ENCODE peak calls at places on chromosomes 3 and 15, in eight cellular contexts. One of them, this sample, is unnamed.
A peak's percentile ranks its signal among the peaks of the same experiment; 100 is the strongest.

GRCh38 chr3:186882125-186882524 is 39.6 kb downstream of the ADIPOQ start:
- DNase-seq in prostate gland: no peak
- DNase-seq in GM06990: no peak
- DNase-seq in GM12865: no peak
- DNase-seq in epithelial cell of esophagus: no peak
- DNase-seq in fibroblast of villous mesenchyme: no peak
- DNase-seq in uterus: no peak
- DNase-seq in kidney epithelial cell: no peak
- DNase-seq in this sample: no peak

GRCh38 chr15:68303134-68303533 is 25.6 kb downstream of the FEM1B start:
- DNase-seq in prostate gland: no peak
- DNase-seq in GM06990: no peak
- DNase-seq in GM12865: no peak
- DNase-seq in epithelial cell of esophagus: no peak
- DNase-seq in fibroblast of villous mesenchyme: no peak
- DNase-seq in uterus: no peak
- DNase-seq in kidney epithelial cell: no peak
- DNase-seq in this sample: no peak

GRCh38 chr3:139388961-139389551 is 391 bp downstream of the COPB2 start:
- DNase-seq in prostate gland: no peak
- DNase-seq in GM06990: no peak
- DNase-seq in GM12865: peak; percentile 12
- DNase-seq in epithelial cell of esophagus: no peak
- DNase-seq in fibroblast of villous mesenchyme: peak; percentile 16
- DNase-seq in uterus: no peak
- DNase-seq in kidney epithelial cell: no peak
- DNase-seq in this sample: peak; percentile 70

GRCh38 chr3:146223401-146224373 is 27.2 kb downstream of the PLSCR4 start:
- DNase-seq in prostate gland: no peak
- DNase-seq in GM06990: no peak
- DNase-seq in GM12865: no peak
- DNase-seq in epithelial cell of esophagus: no peak
- DNase-seq in fibroblast of villous mesenchyme: no peak
- DNase-seq in uterus: no peak
- DNase-seq in kidney epithelial cell: no peak
- DNase-seq in this sample: no peak

GRCh38 chr3:165895919-165896318 is 58.7 kb upstream of the BCHE start:
- DNase-seq in prostate gland: no peak
- DNase-seq in GM06990: no peak
- DNase-seq in GM12865: peak; percentile 24
- DNase-seq in epithelial cell of esophagus: peak; percentile 34
- DNase-seq in fibroblast of villous mesenchyme: no peak
- DNase-seq in uterus: no peak
- DNase-seq in kidney epithelial cell: no peak
- DNase-seq in this sample: no peak

GRCh38 chr3:176147251-176147650 is 1050.0 kb downstream of the TBL1XR1 start:
- DNase-seq in prostate gland: no peak
- DNase-seq in GM06990: no peak
- DNase-seq in GM12865: no peak
- DNase-seq in epithelial cell of esophagus: no peak
- DNase-seq in fibroblast of villous mesenchyme: no peak
- DNase-seq in uterus: no peak
- DNase-seq in kidney epithelial cell: no peak
- DNase-seq in this sample: no peak

GRCh38 chr3:150871192-150871591 is 34.0 kb downstream of the MINDY4B start:
- DNase-seq in prostate gland: no peak
- DNase-seq in GM06990: no peak
- DNase-seq in GM12865: no peak
- DNase-seq in epithelial cell of esophagus: peak; percentile 98
- DNase-seq in fibroblast of villous mesenchyme: no peak
- DNase-seq in uterus: no peak
- DNase-seq in kidney epithelial cell: peak; percentile 19
- DNase-seq in this sample: no peak

GRCh38 chr15:62071711-62072308 is 5.0 kb downstream of the C2CD4A start:
- DNase-seq in prostate gland: no peak
- DNase-seq in GM06990: no peak
- DNase-seq in GM12865: peak; percentile 45
- DNase-seq in epithelial cell of esophagus: peak; percentile 56
- DNase-seq in fibroblast of villous mesenchyme: peak; percentile 62
- DNase-seq in uterus: no peak
- DNase-seq in kidney epithelial cell: no peak
- DNase-seq in this sample: no peak

GRCh38 chr3:14991818-14992612 is 44.6 kb downstream of the NR2C2 start:
- DNase-seq in prostate gland: no peak
- DNase-seq in GM06990: no peak
- DNase-seq in GM12865: no peak
- DNase-seq in epithelial cell of esophagus: peak; percentile 53
- DNase-seq in fibroblast of villous mesenchyme: no peak
- DNase-seq in uterus: no peak
- DNase-seq in kidney epithelial cell: no peak
- DNase-seq in this sample: no peak

GRCh38 chr15:72338617-72339321 is 18.8 kb upstream of the CELF6 start:
- DNase-seq in prostate gland: no peak
- DNase-seq in GM06990: no peak
- DNase-seq in GM12865: no peak
- DNase-seq in epithelial cell of esophagus: no peak
- DNase-seq in fibroblast of villous mesenchyme: peak; percentile 97
- DNase-seq in uterus: peak; percentile 34
- DNase-seq in kidney epithelial cell: no peak
- DNase-seq in this sample: no peak

GRCh38 chr15:39181901-39182300 is 399.0 kb upstream of the THBS1 start:
- DNase-seq in prostate gland: no peak
- DNase-seq in GM06990: no peak
- DNase-seq in GM12865: no peak
- DNase-seq in epithelial cell of esophagus: no peak
- DNase-seq in fibroblast of villous mesenchyme: peak; percentile 42
- DNase-seq in uterus: no peak
- DNase-seq in kidney epithelial cell: no peak
- DNase-seq in this sample: no peak

GRCh38 chr3:188199386-188199785 is 45.4 kb downstream of the LPP start:
- DNase-seq in prostate gland: no peak
- DNase-seq in GM06990: no peak
- DNase-seq in GM12865: no peak
- DNase-seq in epithelial cell of esophagus: no peak
- DNase-seq in fibroblast of villous mesenchyme: no peak
- DNase-seq in uterus: no peak
- DNase-seq in kidney epithelial cell: no peak
- DNase-seq in this sample: no peak

GRCh38 chr3:188205992-188206416 is 52.0 kb downstream of the LPP start:
- DNase-seq in prostate gland: no peak
- DNase-seq in GM06990: no peak
- DNase-seq in GM12865: peak; percentile 7
- DNase-seq in epithelial cell of esophagus: no peak
- DNase-seq in fibroblast of villous mesenchyme: no peak
- DNase-seq in uterus: no peak
- DNase-seq in kidney epithelial cell: no peak
- DNase-seq in this sample: no peak

GRCh38 chr3:188198760-188199327 is 44.9 kb downstream of the LPP start:
- DNase-seq in prostate gland: no peak
- DNase-seq in GM06990: no peak
- DNase-seq in GM12865: no peak
- DNase-seq in epithelial cell of esophagus: no peak
- DNase-seq in fibroblast of villous mesenchyme: peak; percentile 69
- DNase-seq in uterus: peak; percentile 28
- DNase-seq in kidney epithelial cell: no peak
- DNase-seq in this sample: no peak

GRCh38 chr3:188204516-188204915 is 50.6 kb downstream of the LPP start:
- DNase-seq in prostate gland: no peak
- DNase-seq in GM06990: no peak
- DNase-seq in GM12865: no peak
- DNase-seq in epithelial cell of esophagus: no peak
- DNase-seq in fibroblast of villous mesenchyme: no peak
- DNase-seq in uterus: no peak
- DNase-seq in kidney epithelial cell: no peak
- DNase-seq in this sample: no peak

GRCh38 chr3:188202358-188203138 is 48.6 kb downstream of the LPP start:
- DNase-seq in prostate gland: no peak
- DNase-seq in GM06990: no peak
- DNase-seq in GM12865: no peak
- DNase-seq in epithelial cell of esophagus: no peak
- DNase-seq in fibroblast of villous mesenchyme: no peak
- DNase-seq in uterus: no peak
- DNase-seq in kidney epithelial cell: no peak
- DNase-seq in this sample: no peak
- TF ChIP-seq CTCF in prostate gland: no peak
- TF ChIP-seq CTCF in GM06990: no peak
- TF ChIP-seq CTCF in GM12865: no peak
- TF ChIP-seq CTCF in epithelial cell of esophagus: no peak
- TF ChIP-seq CTCF in fibroblast of villous mesenchyme: no peak
- TF ChIP-seq CTCF in uterus: no peak
- TF ChIP-seq CTCF in kidney epithelial cell: no peak
- TF ChIP-seq CTCF in this sample: peak; percentile 58

DNA sequence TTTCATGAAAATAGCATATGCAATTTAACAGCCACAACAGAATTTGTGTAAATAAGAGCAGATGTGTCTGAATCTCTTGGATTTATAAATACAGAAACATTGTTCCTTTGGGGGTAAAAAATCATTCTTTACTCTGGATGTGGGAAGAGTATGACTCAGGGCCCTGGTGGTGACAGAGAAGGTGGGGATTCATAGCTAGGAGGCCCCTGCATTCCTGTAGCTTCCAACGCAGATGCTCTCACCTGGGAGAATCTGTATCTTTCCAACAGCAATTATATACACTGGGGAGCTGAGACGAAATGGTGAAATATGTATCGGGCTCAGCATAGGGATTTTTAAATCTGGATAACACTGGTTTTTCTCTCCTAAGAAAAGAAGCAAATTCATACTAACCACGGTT is 167.7 kb upstream of the CADPS start:
- DNase-seq in prostate gland: no peak
- DNase-seq in GM06990: no peak
- DNase-seq in GM12865: no peak
- DNase-seq in epithelial cell of esophagus: no peak
- DNase-seq in fibroblast of villous mesenchyme: no peak
- DNase-seq in uterus: no peak
- DNase-seq in kidney epithelial cell: no peak
- DNase-seq in this sample: no peak
- TF ChIP-seq CTCF in prostate gland: no peak
- TF ChIP-seq CTCF in GM06990: no peak
- TF ChIP-seq CTCF in GM12865: no peak
- TF ChIP-seq CTCF in epithelial cell of esophagus: no peak
- TF ChIP-seq CTCF in fibroblast of villous mesenchyme: no peak
- TF ChIP-seq CTCF in uterus: no peak
- TF ChIP-seq CTCF in kidney epithelial cell: no peak
- TF ChIP-seq CTCF in this sample: no peak

GRCh38 chr3:107512108-107512507 is 10.7 kb upstream of the BBX start:
- DNase-seq in prostate gland: no peak
- DNase-seq in GM06990: no peak
- DNase-seq in GM12865: no peak
- DNase-seq in epithelial cell of esophagus: peak; percentile 17
- DNase-seq in fibroblast of villous mesenchyme: peak; percentile 28
- DNase-seq in uterus: no peak
- DNase-seq in kidney epithelial cell: no peak
- DNase-seq in this sample: no peak
- TF ChIP-seq CTCF in prostate gland: no peak
- TF ChIP-seq CTCF in GM06990: no peak
- TF ChIP-seq CTCF in GM12865: no peak
- TF ChIP-seq CTCF in epithelial cell of esophagus: no peak
- TF ChIP-seq CTCF in fibroblast of villous mesenchyme: peak; percentile 44
- TF ChIP-seq CTCF in uterus: no peak
- TF ChIP-seq CTCF in kidney epithelial cell: no peak
- TF ChIP-seq CTCF in this sample: no peak

GRCh38 chr3:126928921-126929485 is 53.9 kb upstream of the PLXNA1 start:
- DNase-seq in prostate gland: no peak
- DNase-seq in GM06990: no peak
- DNase-seq in GM12865: no peak
- DNase-seq in epithelial cell of esophagus: no peak
- DNase-seq in fibroblast of villous mesenchyme: no peak
- DNase-seq in uterus: no peak
- DNase-seq in kidney epithelial cell: no peak
- DNase-seq in this sample: no peak

GRCh38 chr3:126926684-126927404 is 56.1 kb upstream of the PLXNA1 start:
- DNase-seq in prostate gland: no peak
- DNase-seq in GM06990: no peak
- DNase-seq in GM12865: no peak
- DNase-seq in epithelial cell of esophagus: peak; percentile 79
- DNase-seq in fibroblast of villous mesenchyme: peak; percentile 78
- DNase-seq in uterus: peak; percentile 79
- DNase-seq in kidney epithelial cell: no peak
- DNase-seq in this sample: no peak

GRCh38 chr3:126927405-126927750 is 55.5 kb upstream of the PLXNA1 start:
- DNase-seq in prostate gland: no peak
- DNase-seq in GM06990: no peak
- DNase-seq in GM12865: no peak
- DNase-seq in epithelial cell of esophagus: no peak
- DNase-seq in fibroblast of villous mesenchyme: no peak
- DNase-seq in uterus: no peak
- DNase-seq in kidney epithelial cell: no peak
- DNase-seq in this sample: no peak

GRCh38 chr3:126925411-126926171 is 57.3 kb upstream of the PLXNA1 start:
- DNase-seq in prostate gland: no peak
- DNase-seq in GM06990: no peak
- DNase-seq in GM12865: no peak
- DNase-seq in epithelial cell of esophagus: no peak
- DNase-seq in fibroblast of villous mesenchyme: no peak
- DNase-seq in uterus: peak; percentile 39
- DNase-seq in kidney epithelial cell: no peak
- DNase-seq in this sample: no peak

DNA sequence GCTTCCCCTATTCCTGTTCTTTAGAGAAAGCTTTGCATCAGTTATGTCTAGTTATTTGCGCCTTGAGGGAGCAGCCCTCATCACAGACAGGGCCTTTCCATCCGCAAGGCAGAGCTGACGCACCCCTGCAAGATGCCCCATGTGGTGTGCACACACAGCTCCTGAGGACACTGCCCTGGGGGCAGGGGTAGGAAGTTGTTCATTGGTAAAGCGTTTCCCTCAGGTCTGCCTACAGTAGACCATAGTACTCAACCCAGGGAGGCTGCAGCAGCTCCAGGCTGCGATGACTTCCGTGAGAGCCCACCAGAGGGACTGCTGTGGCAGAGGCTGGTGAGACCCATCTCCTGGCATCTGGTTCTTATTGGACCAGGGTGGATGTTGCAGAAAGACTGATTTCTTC is 55.1 kb upstream of the PLXNA1 start:
- DNase-seq in prostate gland: no peak
- DNase-seq in GM06990: no peak
- DNase-seq in GM12865: no peak
- DNase-seq in epithelial cell of esophagus: no peak
- DNase-seq in fibroblast of villous mesenchyme: no peak
- DNase-seq in uterus: no peak
- DNase-seq in kidney epithelial cell: no peak
- DNase-seq in this sample: no peak
- TF ChIP-seq CTCF in prostate gland: no peak
- TF ChIP-seq CTCF in GM06990: no peak
- TF ChIP-seq CTCF in GM12865: no peak
- TF ChIP-seq CTCF in epithelial cell of esophagus: no peak
- TF ChIP-seq CTCF in fibroblast of villous mesenchyme: no peak
- TF ChIP-seq CTCF in uterus: no peak
- TF ChIP-seq CTCF in kidney epithelial cell: no peak
- TF ChIP-seq CTCF in this sample: peak; percentile 23

DNA sequence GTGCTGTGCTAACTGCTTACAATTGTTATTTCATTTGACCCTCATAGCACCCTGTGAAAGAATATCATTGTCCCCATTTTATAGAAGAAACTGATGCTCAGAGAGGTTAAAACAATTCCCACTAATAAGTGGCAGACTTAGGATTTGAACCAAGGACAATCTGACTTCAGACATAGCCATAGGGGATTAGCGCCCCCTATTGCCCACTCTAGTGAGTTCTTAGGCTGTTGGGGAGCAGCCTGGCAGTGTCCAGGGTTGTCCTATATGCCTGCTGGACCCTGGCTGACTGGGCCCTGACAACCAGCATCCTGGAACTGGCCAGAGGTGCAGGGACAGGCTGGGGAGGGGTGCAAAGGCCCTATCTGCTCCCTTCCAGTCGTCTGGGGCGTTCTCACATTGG is 15.4 kb downstream of the DPH3 start:
- DNase-seq in prostate gland: no peak
- DNase-seq in GM06990: no peak
- DNase-seq in GM12865: peak; percentile 33
- DNase-seq in epithelial cell of esophagus: peak; percentile 33
- DNase-seq in fibroblast of villous mesenchyme: peak; percentile 42
- DNase-seq in uterus: no peak
- DNase-seq in kidney epithelial cell: no peak
- DNase-seq in this sample: no peak
- TF ChIP-seq CTCF in prostate gland: no peak
- TF ChIP-seq CTCF in GM06990: peak; percentile 58
- TF ChIP-seq CTCF in GM12865: peak; percentile 32
- TF ChIP-seq CTCF in epithelial cell of esophagus: peak; percentile 22
- TF ChIP-seq CTCF in fibroblast of villous mesenchyme: peak; percentile 63
- TF ChIP-seq CTCF in uterus: no peak
- TF ChIP-seq CTCF in kidney epithelial cell: peak; percentile 55
- TF ChIP-seq CTCF in this sample: peak; percentile 66